ENCODE peak calls at places on chromosomes 16 and 17, in four cellular contexts. One of them, this sample, is unnamed.

GRCh38 chr16:14244344-14245010 is 173.4 kb downstream of the MRTFB start:
- DNase-seq in esophagus squamous epithelium: no peak
- DNase-seq in breast epithelium: no peak
- DNase-seq in left ventricle myocardium inferior: no peak
- DNase-seq in this sample: no peak

GRCh38 chr16:30902070-30902972 is 5.9 kb downstream of the CTF1 start:
- DNase-seq in left ventricle myocardium inferior: peak; percentile 73
- DNase-seq in esophagus squamous epithelium: no peak
- DNase-seq in breast epithelium: no peak
- DNase-seq in this sample: peak; percentile 68

GRCh38 chr17:28142355-28142754 is 99.9 kb downstream of the NLK start:
- DNase-seq in esophagus squamous epithelium: no peak
- DNase-seq in left ventricle myocardium inferior: no peak
- DNase-seq in breast epithelium: no peak
- DNase-seq in this sample: no peak

GRCh38 chr16:73339821-73340220 is 291.9 kb upstream of the ZFHX3 start:
- DNase-seq in esophagus squamous epithelium: no peak
- DNase-seq in left ventricle myocardium inferior: no peak
- DNase-seq in breast epithelium: no peak
- DNase-seq in this sample: no peak

GRCh38 chr17:76335716-76336381 is 17.9 kb downstream of the PRPSAP1 start:
- DNase-seq in breast epithelium: no peak
- DNase-seq in esophagus squamous epithelium: no peak
- DNase-seq in left ventricle myocardium inferior: no peak
- DNase-seq in this sample: no peak

GRCh38 chr16:84959045-84959576 is 52.2 kb downstream of the ZDHHC7 start:
- DNase-seq in breast epithelium: no peak
- DNase-seq in left ventricle myocardium inferior: no peak
- DNase-seq in esophagus squamous epithelium: no peak
- DNase-seq in this sample: no peak

GRCh38 chr16:27636453-27637200 is 86.7 kb downstream of the KATNIP start:
- DNase-seq in breast epithelium: no peak
- DNase-seq in left ventricle myocardium inferior: no peak
- DNase-seq in esophagus squamous epithelium: no peak
- DNase-seq in this sample: no peak

GRCh38 chr17:63293310-63293709 is 152.8 kb downstream of the CYB561 start:
- DNase-seq in breast epithelium: no peak
- DNase-seq in esophagus squamous epithelium: no peak
- DNase-seq in left ventricle myocardium inferior: no peak
- DNase-seq in this sample: no peak

GRCh38 chr17:59840329-59840907 is 52.3 kb downstream of the TUBD1 start:
- DNase-seq in esophagus squamous epithelium: no peak
- DNase-seq in left ventricle myocardium inferior: no peak
- DNase-seq in breast epithelium: no peak
- DNase-seq in this sample: no peak

GRCh38 chr17:48011405-48012150 is 26.0 kb downstream of the COPZ2 start:
- DNase-seq in esophagus squamous epithelium: no peak
- DNase-seq in breast epithelium: no peak
- DNase-seq in left ventricle myocardium inferior: no peak
- DNase-seq in this sample: no peak

GRCh38 chr16:11560701-11561439 is 25.8 kb downstream of the LITAF start:
- DNase-seq in left ventricle myocardium inferior: no peak
- DNase-seq in esophagus squamous epithelium: no peak
- DNase-seq in breast epithelium: no peak
- DNase-seq in this sample: peak; percentile 63

GRCh38 chr17:8698142-8699050 is 46.2 kb downstream of the CCDC42 start:
- DNase-seq in breast epithelium: peak; percentile 72
- DNase-seq in left ventricle myocardium inferior: peak; percentile 50
- DNase-seq in esophagus squamous epithelium: no peak
- DNase-seq in this sample: peak; percentile 59

GRCh38 chr17:37239690-37240344 is 136.0 kb upstream of the C17orf78 start:
- DNase-seq in esophagus squamous epithelium: no peak
- DNase-seq in breast epithelium: no peak
- DNase-seq in left ventricle myocardium inferior: no peak
- DNase-seq in this sample: no peak

GRCh38 chr17:4490637-4491061 is 8.0 kb upstream of the SPNS2 start:
- DNase-seq in esophagus squamous epithelium: no peak
- DNase-seq in left ventricle myocardium inferior: no peak
- DNase-seq in breast epithelium: no peak
- DNase-seq in this sample: no peak

GRCh38 chr17:15954222-15954621 is 9.3 kb downstream of the ADORA2B start:
- DNase-seq in esophagus squamous epithelium: no peak
- DNase-seq in breast epithelium: no peak
- DNase-seq in left ventricle myocardium inferior: no peak
- DNase-seq in this sample: peak; percentile 12

GRCh38 chr16:14186954-14187306 is 115.8 kb downstream of the MRTFB start:
- DNase-seq in esophagus squamous epithelium: no peak
- DNase-seq in left ventricle myocardium inferior: no peak
- DNase-seq in breast epithelium: no peak
- DNase-seq in this sample: no peak

GRCh38 chr17:83201206-83202001 is 122.0 kb downstream of the METRNL start:
- DNase-seq in left ventricle myocardium inferior: no peak
- DNase-seq in breast epithelium: peak; percentile 36
- DNase-seq in esophagus squamous epithelium: no peak
- DNase-seq in this sample: peak; percentile 10

GRCh38 chr16:56609463-56609921 is 1.1 kb downstream of the MT2A start:
- DNase-seq in left ventricle myocardium inferior: no peak
- DNase-seq in esophagus squamous epithelium: peak; percentile 30
- DNase-seq in breast epithelium: no peak
- DNase-seq in this sample: peak; percentile 88

GRCh38 chr17:69733171-69734014 is 318.9 kb downstream of the MAP2K6 start:
- DNase-seq in esophagus squamous epithelium: no peak
- DNase-seq in breast epithelium: no peak
- DNase-seq in left ventricle myocardium inferior: peak; percentile 22
- DNase-seq in this sample: no peak

GRCh38 chr17:39767147-39767546 is 29.4 kb downstream of the GRB7 start:
- DNase-seq in breast epithelium: no peak
- DNase-seq in left ventricle myocardium inferior: no peak
- DNase-seq in esophagus squamous epithelium: no peak
- DNase-seq in this sample: no peak
- H3K4me1 ChIP-seq in breast epithelium: no peaks in the 10 kb centered on the region
- H3K4me1 ChIP-seq in left ventricle myocardium inferior: no peaks in the 10 kb centered on the region
- H3K4me1 ChIP-seq in esophagus squamous epithelium: no peaks in the 10 kb centered on the region
- H3K4me1 ChIP-seq in this sample: no peaks in the 10 kb centered on the region

GRCh38 chr17:31261596-31261995 is 35.4 kb downstream of the OMG start:
- DNase-seq in left ventricle myocardium inferior: no peak
- DNase-seq in breast epithelium: no peak
- DNase-seq in esophagus squamous epithelium: no peak
- DNase-seq in this sample: no peak
- H3K9me3 ChIP-seq in left ventricle myocardium inferior: no peaks in the 10 kb centered on the region
- H3K9me3 ChIP-seq in breast epithelium: no peaks in the 10 kb centered on the region
- H3K9me3 ChIP-seq in esophagus squamous epithelium: no peaks in the 10 kb centered on the region
- H3K9me3 ChIP-seq in this sample: no peaks in the 10 kb centered on the region

DNA sequence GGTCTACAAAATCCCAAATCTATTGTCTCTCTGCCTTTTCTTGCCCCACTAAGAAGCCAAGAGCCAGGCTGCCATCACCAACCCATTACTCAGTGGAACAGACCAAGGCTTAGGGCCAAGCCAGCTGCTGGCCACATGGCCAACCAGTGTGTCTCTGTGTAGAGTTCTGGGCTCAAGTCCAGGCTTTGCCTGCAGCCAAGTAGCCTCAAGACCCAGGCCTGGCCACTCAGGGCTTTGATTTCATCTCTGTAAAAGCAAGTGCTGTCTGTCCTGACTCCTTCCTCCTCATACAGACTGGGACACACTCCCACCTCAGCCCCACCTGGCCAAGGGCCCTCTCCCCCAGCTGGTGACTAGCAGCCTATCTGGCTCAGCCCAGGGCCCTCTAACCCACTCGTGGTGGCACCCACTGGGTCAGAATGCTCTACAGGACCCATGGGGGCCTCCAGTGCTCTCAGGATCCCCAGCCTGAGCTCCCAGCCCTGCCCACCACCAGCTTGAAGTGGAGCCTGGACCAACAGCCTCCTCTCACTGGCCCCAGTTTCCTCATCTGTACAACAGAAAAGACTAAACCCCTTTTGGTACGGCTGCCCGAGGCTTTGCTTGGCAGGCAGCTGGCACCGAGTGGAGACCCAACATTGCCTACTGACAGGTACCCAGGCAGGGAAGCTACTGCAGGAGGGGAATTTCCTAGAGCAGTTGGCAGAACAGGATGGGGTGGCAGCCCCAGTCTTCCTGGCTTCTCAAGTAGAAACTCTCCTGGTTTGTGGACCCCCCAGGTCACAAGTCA is 14.4 kb downstream of the SREBF1 start:
- DNase-seq in left ventricle myocardium inferior: peak; percentile 80
- DNase-seq in esophagus squamous epithelium: no peak
- DNase-seq in breast epithelium: peak; percentile 69
- DNase-seq in this sample: peak; percentile 95
- H3K4me1 ChIP-seq in left ventricle myocardium inferior: peaks cover 92% of the 10 kb centered on the region
- H3K4me1 ChIP-seq in esophagus squamous epithelium: peaks cover 89% of the 10 kb centered on the region
- H3K4me1 ChIP-seq in breast epithelium: peaks cover 48% of the 10 kb centered on the region
- H3K4me1 ChIP-seq in this sample: peaks cover 78% of the 10 kb centered on the region

GRCh38 chr17:73826181-73826871 is 182.1 kb upstream of the SDK2 start:
- DNase-seq in left ventricle myocardium inferior: no peak
- DNase-seq in breast epithelium: no peak
- DNase-seq in esophagus squamous epithelium: no peak
- DNase-seq in this sample: no peak
- H3K9me3 ChIP-seq in left ventricle myocardium inferior: no peaks in the 10 kb centered on the region
- H3K9me3 ChIP-seq in breast epithelium: no peaks in the 10 kb centered on the region
- H3K9me3 ChIP-seq in esophagus squamous epithelium: no peaks in the 10 kb centered on the region
- H3K9me3 ChIP-seq in this sample: no peaks in the 10 kb centered on the region

GRCh38 chr16:87677830-87678229 is 75.5 kb downstream of the JPH3 start:
- DNase-seq in esophagus squamous epithelium: no peak
- DNase-seq in breast epithelium: no peak
- DNase-seq in left ventricle myocardium inferior: no peak
- DNase-seq in this sample: no peak
- H3K4me1 ChIP-seq in esophagus squamous epithelium: no peaks in the 10 kb centered on the region
- H3K4me1 ChIP-seq in breast epithelium: no peaks in the 10 kb centered on the region
- H3K4me1 ChIP-seq in left ventricle myocardium inferior: no peaks in the 10 kb centered on the region
- H3K4me1 ChIP-seq in this sample: no peaks in the 10 kb centered on the region

GRCh38 chr17:26792486-26792885 is 501.4 kb upstream of the WSB1 start:
- DNase-seq in left ventricle myocardium inferior: no peak
- DNase-seq in esophagus squamous epithelium: no peak
- DNase-seq in breast epithelium: no peak
- DNase-seq in this sample: no peak
- H3K9me3 ChIP-seq in left ventricle myocardium inferior: peaks cover 100% of the 10 kb centered on the region
- H3K9me3 ChIP-seq in esophagus squamous epithelium: peaks cover 54% of the 10 kb centered on the region
- H3K9me3 ChIP-seq in breast epithelium: peaks cover 51% of the 10 kb centered on the region
- H3K9me3 ChIP-seq in this sample: peaks cover 34% of the 10 kb centered on the region

GRCh38 chr17:1714980-1715802 is 5.0 kb upstream of the TLCD2 start:
- DNase-seq in esophagus squamous epithelium: no peak
- DNase-seq in left ventricle myocardium inferior: peak; percentile 94
- DNase-seq in breast epithelium: peak; percentile 79
- DNase-seq in this sample: peak; percentile 95
- H3K4me1 ChIP-seq in esophagus squamous epithelium: peaks cover 26% of the 10 kb centered on the region
- H3K4me1 ChIP-seq in left ventricle myocardium inferior: peaks cover 74% of the 10 kb centered on the region
- H3K4me1 ChIP-seq in breast epithelium: peaks cover 14% of the 10 kb centered on the region
- H3K4me1 ChIP-seq in this sample: peaks cover 47% of the 10 kb centered on the region